ENCODE peak calls at places on chromosomes 13 and 19, in four cellular contexts. J, S, G and Q are unnamed samples.

GRCh38 chr13:44578064-44578394 is 1.9 kb upstream of the TSC22D1 start:
- DNase-seq in J (no peak), S (no peak), G (no peak), Q (no peak)

GRCh38 chr13:103539265-103539664 is 473.0 kb upstream of the SLC10A2 start:
- DNase-seq in J (no peak), S (no peak), G (peak; percentile 25), Q (no peak)

GRCh38 chr13:96730676-96731075 is 263.6 kb downstream of the OXGR1 start:
- DNase-seq in J (no peak), S (no peak), G (no peak), Q (no peak)

GRCh38 chr19:50640368-50640767 is 687 bp upstream of the SYT3 start:
- DNase-seq in J (no peak), S (no peak), G (no peak), Q (no peak)

GRCh38 chr19:13794388-13794751 is 873 bp upstream of the ZSWIM4 start:
- DNase-seq in J (no peak), S (no peak), G (no peak), Q (no peak)

GRCh38 chr13:95260031-95260525 is 41.2 kb downstream of the ABCC4 start:
- DNase-seq in J (no peak), S (no peak), G (no peak), Q (no peak)

GRCh38 chr13:51444922-51445321 is 7.9 kb downstream of the INTS6 start:
- DNase-seq in J (no peak), S (no peak), G (no peak), Q (no peak)

GRCh38 chr19:18603958-18604819 is 2.4 kb downstream of the CRLF1 start:
- DNase-seq in J (no peak), S (no peak), G (no peak), Q (no peak)

GRCh38 chr13:99856021-99856420 is 115.5 kb downstream of the ZIC5 start:
- DNase-seq in J (no peak), S (no peak), G (no peak), Q (no peak)

GRCh38 chr13:59391696-59392095 is 772.0 kb downstream of the DIAPH3 start:
- DNase-seq in J (peak; percentile 7), S (peak; percentile 44), G (peak; percentile 22), Q (no peak)

GRCh38 chr13:45021250-45021649 is 31.9 kb downstream of the GPALPP1 start:
- DNase-seq in J (no peak), S (no peak), G (no peak), Q (no peak)

GRCh38 chr19:51091895-51092873 is 9.5 kb upstream of the KLK14 start:
- DNase-seq in J (no peak), S (peak; percentile 55), G (no peak), Q (no peak)

GRCh38 chr13:92769064-92769463 is 457.5 kb upstream of the GPC6 start:
- DNase-seq in J (no peak), S (no peak), G (no peak), Q (no peak)

GRCh38 chr13:113808058-113808834 is 49.2 kb downstream of the TMEM255B start:
- DNase-seq in J (no peak), S (no peak), G (no peak), Q (no peak)

GRCh38 chr19:46006411-46006810 is 11.1 kb downstream of the CCDC61 start:
- DNase-seq in J (no peak), S (no peak), G (no peak), Q (no peak)

GRCh38 chr19:29745253-29745652 is 30.2 kb upstream of the C19orf12 start:
- DNase-seq in J (no peak), S (no peak), G (no peak), Q (no peak)